ENCODE peak calls at places on chromosomes 3 and 15, in ten cellular contexts. N is PC-9; M is naive thymus-derived CD8-positive, alpha-beta T cell; O is left lobe of liver; Y is WTC11; C is DMS153; Q is KBM-7; X is osteoblast; Z is nephron progenitor cell; U is lung. I is an unnamed sample.

GRCh38 chr3:134311265-134311664 is 60.6 kb upstream of the RYK start:
- DNase-seq in N (no peak), M (no peak), O (no peak), Y (no peak), C (no peak), Q (no peak), X (peak), Z (no peak), U (no peak), I (no peak)

GRCh38 chr15:81480645-81481053 is 106.6 kb upstream of the TMC3 start:
- DNase-seq in N (no peak), M (no peak), O (no peak), Y (no peak), C (peak), Q (peak), X (peak), Z (peak), U (no peak), I (no peak)

GRCh38 chr3:153130312-153130977 is 31.6 kb upstream of the RAP2B start:
- DNase-seq in N (peak), M (no peak), O (no peak), Y (no peak), C (no peak), Q (no peak), X (peak), Z (no peak), U (no peak), I (no peak)

GRCh38 chr3:57538465-57538864 is 5.7 kb downstream of the DNAH12 start:
- DNase-seq in N (peak), M (no peak), O (no peak), Y (no peak), C (no peak), Q (no peak), X (no peak), Z (no peak), U (no peak), I (no peak)

GRCh38 chr3:116512281-116512680 is 67.0 kb upstream of the LSAMP start:
- DNase-seq in N (no peak), M (no peak), O (no peak), Y (no peak), C (no peak), Q (no peak), X (no peak), Z (no peak), U (no peak), I (no peak)

GRCh38 chr15:98484914-98485313 is 163.4 kb upstream of the IGF1R start:
- DNase-seq in N (peak), M (no peak), O (no peak), Y (no peak), C (no peak), Q (no peak), X (no peak), Z (no peak), U (no peak), I (no peak)

GRCh38 chr3:104987859-104988258 is 378.9 kb upstream of the ALCAM start:
- DNase-seq in N (no peak), M (no peak), O (no peak), Y (no peak), C (no peak), Q (no peak), X (no peak), Z (no peak), U (no peak), I (no peak)

GRCh38 chr15:39213385-39213840 is 367.5 kb upstream of the THBS1 start:
- DNase-seq in N (peak), M (no peak), O (no peak), Y (peak), C (no peak), Q (no peak), X (peak), Z (peak), U (peak), I (no peak)

GRCh38 chr3:47664519-47664918 is 85.9 kb upstream of the CSPG5 start:
- DNase-seq in N (no peak), M (no peak), O (no peak), Y (no peak), C (no peak), Q (peak), X (peak), Z (no peak), U (no peak), I (no peak)

GRCh38 chr3:179811321-179812095 is 158.7 kb downstream of the USP13 start:
- DNase-seq in N (no peak), M (no peak), O (no peak), Y (peak), C (peak), Q (peak), X (peak), Z (peak), U (peak), I (no peak)

GRCh38 chr3:192133271-192133670 is 594.1 kb downstream of the FGF12 start:
- DNase-seq in N (no peak), M (no peak), O (no peak), Y (no peak), C (no peak), Q (no peak), X (peak), Z (no peak), U (no peak), I (no peak)

GRCh38 chr3:151011427-151011826 is 38.9 kb upstream of the CLRN1 start:
- DNase-seq in N (no peak), M (no peak), O (no peak), Y (no peak), C (no peak), Q (peak), X (peak), Z (no peak), U (no peak), I (no peak)

GRCh38 chr15:62758126-62758951 is 284.2 kb upstream of the TPM1 start:
- DNase-seq in N (peak), M (no peak), O (peak), Y (no peak), C (no peak), Q (no peak), X (peak), Z (no peak), U (no peak), I (no peak)

GRCh38 chr3:160935413-160936095 is 169.6 kb downstream of the B3GALNT1 start:
- DNase-seq in N (no peak), M (no peak), O (peak), Y (no peak), C (no peak), Q (no peak), X (no peak), Z (no peak), U (no peak), I (no peak)

GRCh38 chr3:83523470-83524073 is 1435.2 kb upstream of the CADM2 start:
- DNase-seq in N (peak), M (no peak), O (peak), Y (peak), C (no peak), Q (peak), X (no peak), Z (peak), U (no peak), I (no peak)

GRCh38 chr3:160395297-160395696 is 3.7 kb downstream of the IFT80 start:
- DNase-seq in N (no peak), M (no peak), O (no peak), Y (no peak), C (no peak), Q (no peak), X (peak), Z (no peak), U (no peak), I (no peak)

GRCh38 chr3:42654331-42655201 is 1.1 kb downstream of the ZBTB47 start:
- DNase-seq in N (no peak), M (no peak), O (peak), Y (peak), C (no peak), Q (peak), X (peak), Z (peak), U (no peak), I (no peak)

GRCh38 chr3:127041264-127041820 is 58.4 kb downstream of the PLXNA1 start:
- DNase-seq in N (no peak), M (no peak), O (no peak), Y (no peak), C (no peak), Q (no peak), X (peak), Z (no peak), U (no peak), I (no peak)

GRCh38 chr3:55481918-55482495 is 5.1 kb downstream of the WNT5A start:
- DNase-seq in N (no peak), M (no peak), O (no peak), Y (peak), C (no peak), Q (no peak), X (peak), Z (peak), U (no peak), I (no peak)

GRCh38 chr3:53772562-53773329 is 73.5 kb downstream of the CHDH start:
- DNase-seq in N (no peak), M (no peak), O (no peak), Y (no peak), C (no peak), Q (no peak), X (no peak), Z (no peak), U (no peak), I (no peak)

GRCh38 chr3:165194477-165195135 is 1.6 kb downstream of the SLITRK3 start:
- DNase-seq in N (no peak), M (no peak), O (no peak), Y (no peak), C (no peak), Q (no peak), X (no peak), Z (peak), U (no peak), I (no peak)

GRCh38 chr3:45534580-45535080 is 59.9 kb upstream of the LIMD1 start:
- DNase-seq in N (no peak), M (no peak), O (no peak), Y (no peak), C (no peak), Q (no peak), X (no peak), Z (no peak), U (no peak), I (no peak)

GRCh38 chr3:52025453-52025852 is 29.8 kb upstream of the RPL29 start:
- DNase-seq in N (no peak), M (no peak), O (no peak), Y (no peak), C (no peak), Q (no peak), X (no peak), Z (no peak), U (no peak), I (no peak)

GRCh38 chr3:3705090-3705775 is 94.0 kb upstream of the LRRN1 start:
- DNase-seq in N (no peak), M (no peak), O (no peak), Y (no peak), C (no peak), Q (no peak), X (no peak), Z (no peak), U (no peak), I (no peak)

GRCh38 chr3:17740703-17741102 is 1.7 kb downstream of the TBC1D5 start:
- DNase-seq in N (peak), M (no peak), O (no peak), Y (no peak), C (no peak), Q (peak), X (peak), Z (no peak), U (no peak), I (no peak)

GRCh38 chr15:58396181-58396580 is 35.6 kb upstream of the LIPC start:
- DNase-seq in N (peak), M (no peak), O (no peak), Y (no peak), C (no peak), Q (no peak), X (peak), Z (no peak), U (no peak), I (no peak)

GRCh38 chr15:50800715-50801114 is 35.2 kb upstream of the SPPL2A start:
- DNase-seq in N (no peak), M (no peak), O (no peak), Y (no peak), C (no peak), Q (no peak), X (no peak), Z (no peak), U (no peak), I (no peak)

GRCh38 chr15:22786868-22787698 is 639 bp downstream of the NIPA1 start:
- DNase-seq in N (no peak), M (peak), O (peak), Y (peak), C (no peak), Q (peak), X (peak), Z (peak), U (no peak), I (no peak)

GRCh38 chr15:45454825-45455224 is 67.7 kb downstream of the SLC30A4 start:
- DNase-seq in N (peak), M (peak), O (no peak), Y (no peak), C (no peak), Q (peak), X (peak), Z (no peak), U (peak), I (peak)

GRCh38 chr3:69452295-69452694 is 66.4 kb upstream of the FRMD4B start:
- DNase-seq in N (no peak), M (no peak), O (no peak), Y (no peak), C (no peak), Q (no peak), X (no peak), Z (no peak), U (no peak), I (no peak)

GRCh38 chr3:59049671-59050331 is at the start of gene CFAP20DC:
- DNase-seq in N (peak), M (peak), O (peak), Y (peak), C (peak), Q (peak), X (peak), Z (peak), U (peak), I (peak)

GRCh38 chr3:72234394-72234793 is 449.4 kb upstream of the PROK2 start:
- DNase-seq in N (no peak), M (no peak), O (no peak), Y (no peak), C (no peak), Q (no peak), X (peak), Z (no peak), U (peak), I (no peak)

GRCh38 chr3:39639344-39640236 is 169.8 kb upstream of the MYRIP start:
- DNase-seq in N (peak), M (no peak), O (no peak), Y (no peak), C (no peak), Q (peak), X (peak), Z (no peak), U (peak), I (no peak)

GRCh38 chr15:58460108-58460507 is 28.3 kb downstream of the LIPC start:
- DNase-seq in N (no peak), M (no peak), O (no peak), Y (no peak), C (no peak), Q (no peak), X (no peak), Z (no peak), U (no peak), I (no peak)

GRCh38 chr3:194985031-194985578 is 285.9 kb downstream of the XXYLT1 start:
- DNase-seq in N (no peak), M (no peak), O (peak), Y (peak), C (peak), Q (no peak), X (peak), Z (peak), U (peak), I (no peak)

GRCh38 chr3:100108464-100109079 is 5.7 kb downstream of the FILIP1L start:
- DNase-seq in N (no peak), M (no peak), O (peak), Y (no peak), C (no peak), Q (no peak), X (no peak), Z (no peak), U (no peak), I (no peak)

I was measured in T follicular helper cell.